ENCODE peak calls at places on chromosomes 7 and 10, in eight cellular contexts. N is breast epithelium; V is PC-9; W is GM23248; I is CD8-positive, alpha-beta T cell; D is aorta; G is A549; Y is fibroblast of lung. R is an unnamed sample.

GRCh38 chr7:31100445-31100844 is 48.3 kb downstream of the ADCYAP1R1 start:
- DNase-seq in D (no peak), I (no peak), G (no peak), Y (no peak), W (peak; percentile 62), N (no peak), V (no peak), R (peak; percentile 13)

GRCh38 chr10:59362991-59363390 is 642 bp upstream of the FAM13C start:
- DNase-seq in I (no peak), W (peak; percentile 77), Y (peak; percentile 63), D (peak; percentile 62), V (no peak), N (peak; percentile 58), G (peak; percentile 4), R (peak; percentile 70)

GRCh38 chr7:43137811-43138210 is 25.4 kb downstream of the HECW1 start:
- DNase-seq in G (no peak), W (peak; percentile 56), D (no peak), I (no peak), N (no peak), V (no peak), Y (no peak), R (no peak)

GRCh38 chr7:13282377-13282980 is 595.0 kb downstream of the ARL4A start:
- DNase-seq in Y (peak; percentile 76), G (peak; percentile 35), W (peak; percentile 73), N (no peak), I (no peak), D (no peak), V (no peak), R (peak; percentile 24)

GRCh38 chr7:149680316-149681025 is 92.9 kb downstream of the ZNF467 start:
- DNase-seq in G (no peak), N (no peak), D (no peak), I (no peak), W (peak; percentile 81), V (no peak), Y (no peak), R (no peak)

GRCh38 chr7:74479066-74479781 is 25.5 kb downstream of the GTF2IRD1 start:
- DNase-seq in G (no peak), Y (peak; percentile 57), I (no peak), W (peak; percentile 59), N (no peak), V (peak; percentile 47), D (peak; percentile 54), R (no peak)

GRCh38 chr7:24152356-24152755 is 131.6 kb upstream of the NPY start:
- DNase-seq in W (peak; percentile 5), I (no peak), V (no peak), D (no peak), G (no peak), Y (no peak), N (no peak), R (no peak)

GRCh38 chr7:99190359-99191009 is 17.4 kb downstream of the KPNA7 start:
- DNase-seq in Y (no peak), W (no peak), D (no peak), G (no peak), N (no peak), V (no peak), I (no peak), R (no peak)

GRCh38 chr10:78931333-78932083 is 137.3 kb upstream of the ZMIZ1 start:
- DNase-seq in G (no peak), D (peak; percentile 76), I (no peak), W (peak; percentile 94), N (no peak), Y (peak; percentile 94), V (peak; percentile 79), R (peak; percentile 74)

GRCh38 chr10:91652364-91652763 is 19.5 kb upstream of the PPP1R3C start:
- DNase-seq in N (no peak), G (peak; percentile 76), W (peak; percentile 97), D (no peak), V (peak; percentile 40), I (no peak), Y (peak; percentile 85), R (no peak)

GRCh38 chr7:70710011-70710480 is 421.9 kb upstream of the GALNT17 start:
- DNase-seq in V (no peak), D (no peak), Y (peak; percentile 72), G (peak; percentile 24), I (no peak), W (peak; percentile 63), N (no peak), R (peak; percentile 43)

GRCh38 chr10:105148921-105149320 is 507.8 kb downstream of the SORCS3 start:
- DNase-seq in N (no peak), I (no peak), D (no peak), W (no peak), G (no peak), V (no peak), Y (no peak), R (no peak)

GRCh38 chr10:69734797-69735468 is 66.8 kb upstream of the COL13A1 start:
- DNase-seq in I (no peak), G (no peak), V (no peak), N (no peak), W (no peak), Y (no peak), D (no peak), R (no peak)

GRCh38 chr10:125538947-125539649 is 143.9 kb downstream of the TEX36 start:
- DNase-seq in N (peak; percentile 59), G (peak; percentile 10), W (no peak), D (no peak), Y (no peak), V (peak; percentile 18), I (no peak), R (no peak)

GRCh38 chr10:35300063-35300699 is 36.1 kb upstream of the CCNY start:
- DNase-seq in I (no peak), D (peak; percentile 64), V (peak; percentile 38), N (no peak), G (peak; percentile 83), W (peak; percentile 96), Y (peak; percentile 63), R (no peak)

GRCh38 chr10:95295031-95295755 is 4.4 kb upstream of the PDLIM1 start:
- DNase-seq in G (no peak), W (peak; percentile 78), N (no peak), I (peak; percentile 60), D (peak; percentile 68), V (peak; percentile 46), Y (peak; percentile 36), R (peak; percentile 73)

GRCh38 chr10:6091630-6092029 is 2.8 kb downstream of the RBM17 start:
- DNase-seq in V (no peak), N (no peak), W (peak; percentile 46), Y (no peak), G (no peak), D (no peak), I (no peak), R (no peak)
- H3K4me1 ChIP-seq in V (peaks cover 16% of the 10 kb centered on the region), N (no peaks in the 10 kb centered on the region), W (peaks cover 22% of the 10 kb centered on the region), Y (peaks cover 6% of the 10 kb centered on the region), G (peaks cover 29% of the 10 kb centered on the region), D (peaks cover 5% of the 10 kb centered on the region), I (peaks cover 40% of the 10 kb centered on the region), R (peaks cover 6% of the 10 kb centered on the region)

GRCh38 chr10:14581553-14581952 is 193.1 kb downstream of the FAM107B start:
- DNase-seq in N (no peak), I (no peak), D (no peak), G (no peak), Y (no peak), W (no peak), V (no peak), R (no peak)

GRCh38 chr10:14580933-14581332 is 193.8 kb downstream of the FAM107B start:
- DNase-seq in W (no peak), I (no peak), Y (no peak), G (no peak), V (no peak), D (no peak), N (no peak), R (no peak)

GRCh38 chr10:14578060-14578952 is 196.4 kb downstream of the FAM107B start:
- DNase-seq in Y (peak; percentile 53), I (no peak), D (no peak), G (peak; percentile 92), V (peak; percentile 66), W (peak; percentile 18), N (no peak), R (no peak)

GRCh38 chr10:14583252-14583651 is 191.4 kb downstream of the FAM107B start:
- DNase-seq in Y (no peak), V (no peak), G (no peak), N (no peak), I (peak; percentile 83), W (no peak), D (no peak), R (no peak)

GRCh38 chr10:14579405-14579804 is 195.3 kb downstream of the FAM107B start:
- DNase-seq in G (no peak), Y (peak; percentile 82), W (peak; percentile 13), I (no peak), N (no peak), V (no peak), D (no peak), R (no peak)
- H3K27ac ChIP-seq in G (peak overlapping the region; percentile 83), Y (no peak overlapping the region), W (no peak overlapping the region), I (no peak overlapping the region), N (peak overlapping the region; percentile 13), V (peak overlapping the region; percentile 95), D (no peak overlapping the region), R (no peak overlapping the region)

GRCh38 chr7:4093492-4093891 is 588.6 kb upstream of the FOXK1 start:
- DNase-seq in N (no peak), V (no peak), D (no peak), W (no peak), G (no peak), Y (no peak), I (no peak), R (no peak)
- H3K9me3 ChIP-seq in N (peaks cover 13% of the 10 kb centered on the region), V (no peaks in the 10 kb centered on the region), D (no peaks in the 10 kb centered on the region), W (no peaks in the 10 kb centered on the region), G (peaks cover 7% of the 10 kb centered on the region), Y (no peaks in the 10 kb centered on the region), I (no peaks in the 10 kb centered on the region), R (no peaks in the 10 kb centered on the region)

GRCh38 chr10:31350891-31351290 is 31.9 kb downstream of the ZEB1 start:
- DNase-seq in N (no peak), V (no peak), G (no peak), I (no peak), D (no peak), W (no peak), Y (no peak), R (no peak)

GRCh38 chr10:31343551-31343950 is 24.5 kb downstream of the ZEB1 start:
- DNase-seq in W (no peak), D (no peak), I (no peak), G (no peak), Y (peak; percentile 27), V (no peak), N (no peak), R (no peak)

GRCh38 chr10:31346953-31347352 is 27.9 kb downstream of the ZEB1 start:
- DNase-seq in Y (no peak), N (no peak), V (no peak), W (no peak), G (no peak), D (no peak), I (no peak), R (no peak)

GRCh38 chr10:31345886-31346285 is 26.9 kb downstream of the ZEB1 start:
- DNase-seq in G (no peak), W (peak; percentile 52), V (no peak), Y (no peak), N (no peak), I (no peak), D (no peak), R (no peak)

GRCh38 chr10:31347705-31348104 is 28.7 kb downstream of the ZEB1 start:
- DNase-seq in Y (no peak), G (no peak), D (no peak), V (no peak), N (no peak), I (no peak), W (no peak), R (no peak)
- H3K4me1 ChIP-seq in Y (peaks cover 5% of the 10 kb centered on the region), G (peaks cover 19% of the 10 kb centered on the region), D (peaks cover 5% of the 10 kb centered on the region), V (peaks cover 2% of the 10 kb centered on the region), N (no peaks in the 10 kb centered on the region), I (peaks cover 29% of the 10 kb centered on the region), W (peaks cover 42% of the 10 kb centered on the region), R (no peaks in the 10 kb centered on the region)

R was measured in cardiac muscle cell.